ENCODE peak calls at places on chromosomes 13 and 19, in nine cellular contexts. D is Peyer's patch; F is GM10248; E is mammary epithelial cell; Y is RWPE1; A is astrocyte of the spinal cord; M is CD8-positive, alpha-beta T cell; R is foreskin fibroblast; U is upper lobe of right lung. I is an unnamed sample.

GRCh38 chr13:91369432-91369831 is 21.9 kb downstream of the MIR17HG start:
- DNase-seq in E (no peak), F (no peak), D (no peak), A (peak), R (no peak), Y (no peak), U (no peak), M (no peak), I (no peak)

GRCh38 chr13:33125821-33126570 is 109.8 kb downstream of the KL start:
- DNase-seq in R (peak), A (peak), E (peak), U (no peak), Y (peak), D (no peak), F (no peak), M (no peak), I (no peak)

GRCh38 chr19:49086296-49086695 is 1.0 kb downstream of the SNRNP70 start:
- DNase-seq in R (no peak), A (no peak), U (no peak), E (no peak), M (no peak), F (no peak), Y (no peak), D (no peak), I (no peak)

GRCh38 chr13:101529419-101529818 is 76.9 kb downstream of the ITGBL1 start:
- DNase-seq in U (no peak), E (peak), R (peak), A (peak), F (no peak), D (no peak), Y (no peak), M (no peak), I (no peak)

GRCh38 chr19:50741179-50741933 is 18.2 kb downstream of the CLEC11A start:
- DNase-seq in M (no peak), Y (no peak), U (no peak), R (no peak), A (no peak), F (no peak), E (no peak), D (no peak), I (no peak)

GRCh38 chr13:21583496-21583895 is 20.5 kb downstream of the MICU2 start:
- DNase-seq in A (peak), R (peak), U (no peak), F (no peak), M (no peak), Y (no peak), D (no peak), E (no peak), I (no peak)

GRCh38 chr13:33992891-33993336 is 175.0 kb downstream of the RFC3 start:
- DNase-seq in Y (no peak), D (no peak), R (no peak), F (no peak), U (no peak), E (no peak), A (no peak), M (no peak), I (no peak)

GRCh38 chr19:48136547-48136946 is 25.9 kb upstream of the PLA2G4C start:
- DNase-seq in D (no peak), Y (no peak), A (no peak), R (no peak), U (no peak), F (no peak), E (no peak), M (no peak), I (no peak)

GRCh38 chr19:15421726-15422260 is 3.0 kb upstream of the AKAP8L start:
- DNase-seq in U (no peak), A (no peak), D (no peak), Y (no peak), E (no peak), R (no peak), M (no peak), F (no peak), I (no peak)

GRCh38 chr13:48155850-48156249 is 60.9 kb upstream of the MED4 start:
- DNase-seq in Y (peak), R (peak), D (no peak), E (peak), F (no peak), M (peak), U (no peak), A (peak), I (no peak)

GRCh38 chr13:113152894-113153809 is 5.3 kb upstream of the PROZ start:
- DNase-seq in Y (no peak), D (peak), E (no peak), F (no peak), U (peak), R (no peak), M (no peak), A (peak), I (no peak)

GRCh38 chr19:5103812-5104410 is 135.0 kb downstream of the KDM4B start:
- DNase-seq in D (no peak), E (no peak), A (no peak), Y (no peak), F (no peak), M (no peak), R (no peak), U (no peak), I (no peak)

GRCh38 chr19:39607561-39607960 is 5.2 kb downstream of the LGALS13 start:
- DNase-seq in A (no peak), M (no peak), E (no peak), Y (no peak), F (no peak), D (no peak), R (no peak), U (no peak), I (no peak)
- TF ChIP-seq CTCF in A (no peak), M (no peak), E (no peak), Y (no peak), F (no peak), D (no peak), R (no peak), U (no peak), I (no peak)

GRCh38 chr19:42032428-42032827 is 37.6 kb downstream of the GRIK5 start:
- DNase-seq in A (no peak), D (no peak), Y (no peak), M (no peak), R (no peak), U (no peak), F (no peak), E (no peak), I (no peak)

GRCh38 chr19:42030605-42031004 is 36.6 kb upstream of the ATP1A3 start:
- DNase-seq in M (no peak), D (no peak), U (no peak), E (no peak), F (no peak), A (no peak), Y (no peak), R (no peak), I (no peak)

GRCh38 chr19:42023943-42024260 is 29.9 kb upstream of the ATP1A3 start:
- DNase-seq in Y (no peak), F (no peak), E (no peak), U (no peak), M (no peak), D (no peak), R (no peak), A (no peak), I (no peak)

GRCh38 chr19:42024622-42025111 is 30.6 kb upstream of the ATP1A3 start:
- DNase-seq in A (no peak), D (no peak), M (no peak), R (peak), U (no peak), Y (no peak), F (no peak), E (no peak), I (no peak)

DNA sequence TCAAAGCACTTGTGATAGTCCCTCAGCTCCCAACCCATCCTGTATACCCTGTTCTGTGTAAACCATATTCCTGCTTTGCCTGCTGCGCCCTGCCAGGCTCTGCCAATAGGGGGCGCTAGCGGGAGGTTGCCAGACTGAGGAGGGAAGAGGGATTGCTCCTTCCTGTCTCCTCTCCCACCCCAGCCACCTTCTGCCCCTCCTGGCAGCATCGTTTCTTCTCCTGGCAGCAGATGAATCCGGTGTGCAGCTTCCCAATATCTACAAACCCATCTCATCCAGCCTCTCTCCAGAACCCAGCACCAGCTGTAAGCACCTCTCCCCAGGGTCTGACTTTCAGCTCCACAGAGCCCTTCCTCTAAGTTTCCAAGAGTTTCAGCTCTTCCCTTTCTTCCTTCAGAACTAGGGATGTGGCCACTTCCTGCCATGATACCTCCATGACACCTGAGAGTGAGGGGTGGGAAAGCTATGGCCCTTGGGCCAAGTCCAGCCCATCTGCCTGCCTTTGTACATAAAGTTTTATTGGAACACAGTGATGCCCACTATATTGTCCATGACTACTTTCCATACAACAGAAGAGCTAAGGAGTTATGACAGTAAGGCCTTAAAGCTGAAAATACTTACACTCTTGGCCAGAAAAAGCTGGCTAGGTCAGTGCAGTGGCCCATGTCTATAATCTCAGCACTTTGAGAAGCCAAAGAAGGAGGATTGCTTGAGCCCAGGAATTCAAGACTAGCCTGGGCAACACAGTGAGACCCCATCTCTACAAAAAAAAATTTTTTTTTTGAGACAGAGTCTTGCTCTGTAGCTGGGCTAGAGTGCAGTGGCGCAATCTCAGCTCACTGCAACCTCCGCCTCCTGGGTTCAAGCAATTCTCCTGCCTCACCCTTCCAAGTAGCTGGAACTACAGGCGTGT is 34.5 kb upstream of the ATP1A3 start:
- DNase-seq in Y (no peak), E (no peak), D (no peak), F (no peak), M (no peak), A (no peak), R (no peak), U (no peak), I (no peak)
- TF ChIP-seq CTCF in Y (peak), E (peak), D (peak), F (peak), M (no peak), A (peak), R (peak), U (peak), I (peak)

GRCh38 chr19:18735752-18736151 is 52.3 kb downstream of the CRTC1 start:
- DNase-seq in D (no peak), Y (no peak), M (no peak), R (no peak), A (no peak), F (no peak), E (no peak), U (no peak), I (no peak)

GRCh38 chr19:18737954-18738351 is 53.2 kb downstream of the COMP start:
- DNase-seq in R (no peak), E (no peak), Y (no peak), F (no peak), A (no peak), D (no peak), M (no peak), U (no peak), I (no peak)

GRCh38 chr19:18737337-18737953 is 53.7 kb downstream of the COMP start:
- DNase-seq in R (no peak), D (no peak), F (no peak), U (no peak), M (no peak), A (no peak), Y (no peak), E (no peak), I (no peak)

GRCh38 chr19:18735324-18735723 is 51.8 kb downstream of the CRTC1 start:
- DNase-seq in U (no peak), E (no peak), Y (no peak), D (no peak), R (no peak), M (no peak), F (no peak), A (no peak), I (peak)

DNA sequence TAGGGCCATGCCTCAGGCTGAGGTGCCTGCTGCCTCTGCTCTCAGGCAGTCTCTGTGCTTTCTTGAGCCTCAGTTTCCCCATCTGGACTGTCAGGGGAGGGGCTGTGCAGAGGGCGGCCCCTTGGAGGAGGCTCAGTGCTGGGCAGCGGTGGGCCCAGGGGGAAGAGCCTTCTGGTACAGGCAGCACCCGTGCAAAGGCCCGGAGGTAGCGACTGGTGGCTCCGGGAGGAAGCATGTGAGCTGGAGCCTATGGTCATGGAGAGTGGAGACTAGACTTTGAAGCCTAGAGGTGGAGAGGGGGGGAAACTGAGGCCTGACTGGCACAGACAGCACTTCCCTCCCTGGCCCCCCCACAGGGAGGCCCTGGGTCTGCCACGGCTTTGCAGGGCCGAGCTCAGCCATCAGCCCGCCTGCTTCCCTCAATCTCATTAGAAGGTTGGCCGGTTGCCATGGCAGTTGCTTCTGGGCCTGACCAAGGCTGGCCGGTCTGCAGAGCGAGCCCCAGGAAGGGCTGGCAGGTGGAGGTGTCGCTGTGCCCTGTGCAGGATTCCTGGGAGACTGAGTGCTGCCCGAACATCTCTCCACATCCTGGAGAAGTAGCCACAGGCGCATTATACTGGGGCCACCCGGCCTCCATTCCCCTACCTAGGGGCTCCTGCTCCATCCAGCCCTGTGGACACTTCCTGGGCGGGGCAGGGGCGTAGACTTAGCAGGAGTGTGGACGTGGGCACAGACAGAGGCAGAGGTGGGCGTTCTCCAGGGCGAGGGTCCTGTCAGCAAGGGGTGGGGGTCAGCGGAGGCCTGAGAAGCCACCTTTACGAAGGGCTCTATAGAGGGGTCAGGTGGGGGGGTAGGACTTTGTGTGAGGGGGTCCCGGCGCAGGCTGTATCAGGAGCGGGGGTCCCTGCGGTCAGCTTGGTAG is 53.2 kb downstream of the CRTC1 start:
- DNase-seq in M (no peak), D (no peak), E (no peak), A (no peak), R (no peak), F (no peak), Y (no peak), U (no peak), I (no peak)
- TF ChIP-seq CTCF in M (no peak), D (no peak), E (no peak), A (no peak), R (no peak), F (no peak), Y (no peak), U (no peak), I (no peak)

DNA sequence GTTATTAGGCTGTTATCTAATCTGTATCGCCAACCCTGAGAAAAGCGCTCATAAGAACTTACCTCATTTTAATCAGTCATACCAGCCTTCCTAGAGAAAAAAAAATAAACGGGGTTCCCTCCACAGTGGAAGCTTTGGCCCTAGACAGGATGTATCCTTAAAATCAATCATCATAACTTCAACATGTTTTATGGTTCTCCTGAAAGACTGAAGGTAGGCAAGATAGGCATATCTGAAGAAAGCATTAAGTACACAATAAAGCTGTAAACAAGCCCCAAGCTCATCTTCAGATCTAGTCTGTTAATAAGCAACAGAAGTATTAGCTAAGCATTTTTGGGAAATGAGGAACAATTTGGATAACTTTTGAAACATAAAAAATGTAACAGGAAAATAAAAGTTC is 18.7 kb upstream of the SERP2 start:
- DNase-seq in A (no peak), R (no peak), Y (no peak), U (no peak), E (no peak), D (no peak), M (no peak), F (no peak), I (no peak)
- TF ChIP-seq CTCF in A (no peak), R (no peak), Y (no peak), U (no peak), E (no peak), D (no peak), M (no peak), F (no peak), I (no peak)

DNA sequence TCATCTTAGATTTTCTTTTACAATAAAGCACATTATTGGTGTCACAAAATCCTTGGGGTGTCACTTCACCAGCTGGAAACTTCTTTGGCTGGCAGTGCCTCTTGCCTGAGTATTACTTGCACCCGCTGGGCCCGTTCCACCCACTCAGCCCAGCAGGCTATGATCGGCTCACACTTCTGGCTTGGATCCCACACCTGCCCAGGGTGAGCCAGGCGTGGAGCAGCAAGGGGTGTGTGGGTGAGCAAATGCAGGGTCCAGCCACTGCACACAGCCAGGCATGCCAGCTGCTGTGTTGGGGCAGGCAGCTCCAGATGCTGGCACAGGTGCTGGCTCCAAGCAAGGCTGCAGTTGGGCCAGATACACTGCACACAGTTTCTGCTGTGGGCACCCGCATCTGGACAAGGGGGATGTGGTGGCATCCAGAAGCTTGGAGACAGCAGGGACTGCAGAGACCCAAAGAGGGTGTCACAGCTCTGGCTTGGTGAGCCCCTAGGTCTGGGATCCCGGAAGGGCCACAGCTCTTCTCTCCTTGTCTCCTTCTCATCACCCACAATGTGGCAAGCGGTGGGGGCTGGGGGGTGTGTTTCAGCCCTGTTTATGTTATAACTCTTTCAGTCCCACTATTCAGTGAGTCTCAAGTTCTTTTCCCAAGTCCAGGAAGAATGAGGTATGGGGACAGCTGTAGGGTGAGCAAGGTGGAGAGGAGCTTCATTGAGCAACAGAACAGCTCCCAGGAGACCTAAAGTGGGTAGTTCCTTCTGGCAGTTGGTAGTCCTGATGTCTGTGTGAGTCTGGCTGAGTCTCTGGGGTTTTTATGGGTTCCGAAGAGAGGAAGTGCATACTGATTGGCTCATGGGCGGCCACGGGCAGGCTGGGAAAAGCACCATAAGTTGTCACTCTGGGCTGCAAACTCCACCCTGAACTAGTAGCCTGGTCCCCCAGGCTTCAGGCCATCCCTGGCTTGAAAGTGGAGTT is 25.3 kb upstream of the TBC1D4 start:
- DNase-seq in M (no peak), R (no peak), F (no peak), U (no peak), Y (no peak), A (no peak), D (no peak), E (no peak), I (no peak)
- TF ChIP-seq CTCF in M (no peak), R (no peak), F (no peak), U (no peak), Y (no peak), A (no peak), D (no peak), E (no peak), I (no peak)

DNA sequence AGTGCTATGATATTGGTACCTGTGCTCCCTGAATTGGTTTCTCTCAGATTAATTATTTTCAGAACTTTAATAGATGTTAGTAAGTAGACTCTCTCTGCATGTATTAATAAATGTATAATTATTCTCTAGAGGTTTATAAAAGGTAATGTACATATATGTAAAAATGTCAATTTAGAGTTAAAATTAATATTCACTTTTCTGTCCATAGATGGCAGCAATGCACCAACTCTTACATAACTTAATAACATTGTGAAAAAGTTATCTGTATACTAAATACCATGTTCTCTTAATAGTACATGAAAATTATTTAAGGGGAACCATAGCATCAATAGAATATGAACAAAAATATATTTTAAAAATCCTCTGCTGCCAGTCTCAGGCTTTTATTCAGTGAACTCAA is 515.0 kb upstream of the KLHL1 start:
- DNase-seq in Y (peak), R (no peak), F (no peak), A (peak), E (no peak), U (no peak), M (no peak), D (no peak), I (no peak)
- TF ChIP-seq CTCF in Y (peak), R (no peak), F (peak), A (peak), E (peak), U (peak), M (peak), D (peak), I (peak)

GRCh38 chr13:62040078-62040477 is 624.4 kb upstream of the PCDH20 start:
- DNase-seq in A (no peak), Y (no peak), F (no peak), R (no peak), E (no peak), U (no peak), D (no peak), M (no peak), I (no peak)
- TF ChIP-seq CTCF in A (no peak), Y (no peak), F (no peak), R (no peak), E (no peak), U (no peak), D (no peak), M (no peak), I (no peak)

GRCh38 chr19:56619131-56619530 is 23.8 kb upstream of the SMIM17 start:
- DNase-seq in D (no peak), U (no peak), E (no peak), A (no peak), F (no peak), M (no peak), R (no peak), Y (no peak), I (no peak)
- TF ChIP-seq CTCF in D (no peak), U (no peak), E (no peak), A (no peak), F (no peak), M (no peak), R (no peak), Y (no peak), I (no peak)

I was measured in D721Med.